ENCODE peak calls at places on chromosomes 1 and 21, in six cellular contexts. One of them, this sample, is unnamed.

GRCh38 chr1:17564458-17565393 is 25.2 kb downstream of the ARHGEF10L start:
- DNase-seq in psoas muscle: no peak
- DNase-seq in PC-3: no peak
- DNase-seq in tibial nerve: no peak
- DNase-seq in A549: no peak
- DNase-seq in heart right ventricle: no peak
- DNase-seq in this sample: no peak

GRCh38 chr1:228862542-228863505 is 127.5 kb downstream of the RHOU start:
- DNase-seq in A549: no peak
- DNase-seq in tibial nerve: no peak
- DNase-seq in PC-3: no peak
- DNase-seq in heart right ventricle: no peak
- DNase-seq in psoas muscle: no peak
- DNase-seq in this sample: no peak

GRCh38 chr1:112298558-112298957 is 97.5 kb upstream of the CTTNBP2NL start:
- DNase-seq in A549: peak; percentile 41
- DNase-seq in PC-3: peak; percentile 73
- DNase-seq in psoas muscle: peak; percentile 27
- DNase-seq in heart right ventricle: no peak
- DNase-seq in tibial nerve: peak; percentile 23
- DNase-seq in this sample: no peak

GRCh38 chr21:38475519-38475918 is 22.8 kb downstream of the ERG start:
- DNase-seq in PC-3: no peak
- DNase-seq in A549: no peak
- DNase-seq in heart right ventricle: no peak
- DNase-seq in psoas muscle: no peak
- DNase-seq in tibial nerve: no peak
- DNase-seq in this sample: no peak

GRCh38 chr1:227883073-227883520 is 64.6 kb downstream of the WNT9A start:
- DNase-seq in psoas muscle: peak; percentile 9
- DNase-seq in A549: no peak
- DNase-seq in tibial nerve: no peak
- DNase-seq in PC-3: no peak
- DNase-seq in heart right ventricle: no peak
- DNase-seq in this sample: no peak

GRCh38 chr1:227895828-227896685 is 51.7 kb downstream of the WNT9A start:
- DNase-seq in tibial nerve: peak; percentile 17
- DNase-seq in psoas muscle: peak; percentile 11
- DNase-seq in heart right ventricle: no peak
- DNase-seq in A549: no peak
- DNase-seq in PC-3: no peak
- DNase-seq in this sample: no peak

GRCh38 chr1:113912594-113913311 is 7.6 kb downstream of the DCLRE1B start:
- DNase-seq in psoas muscle: peak; percentile 26
- DNase-seq in PC-3: peak; percentile 7
- DNase-seq in A549: no peak
- DNase-seq in heart right ventricle: peak; percentile 60
- DNase-seq in tibial nerve: no peak
- DNase-seq in this sample: no peak

GRCh38 chr1:25869909-25870606 is 5.5 kb downstream of the PAQR7 start:
- DNase-seq in tibial nerve: no peak
- DNase-seq in psoas muscle: no peak
- DNase-seq in A549: no peak
- DNase-seq in heart right ventricle: no peak
- DNase-seq in PC-3: no peak
- DNase-seq in this sample: no peak

GRCh38 chr1:69791311-69791710 is 223.6 kb downstream of the LRRC7 start:
- DNase-seq in psoas muscle: no peak
- DNase-seq in heart right ventricle: no peak
- DNase-seq in tibial nerve: no peak
- DNase-seq in PC-3: no peak
- DNase-seq in A549: no peak
- DNase-seq in this sample: no peak

GRCh38 chr1:202959276-202959620 is 1.1 kb upstream of the ADIPOR1 start:
- DNase-seq in A549: peak; percentile 37
- DNase-seq in heart right ventricle: no peak
- DNase-seq in psoas muscle: no peak
- DNase-seq in PC-3: peak; percentile 94
- DNase-seq in tibial nerve: no peak
- DNase-seq in this sample: no peak

GRCh38 chr21:29717659-29718058 is 222.1 kb downstream of the GRIK1 start:
- DNase-seq in heart right ventricle: no peak
- DNase-seq in tibial nerve: no peak
- DNase-seq in A549: no peak
- DNase-seq in PC-3: no peak
- DNase-seq in psoas muscle: no peak
- DNase-seq in this sample: no peak

GRCh38 chr21:29721242-29721641 is 218.6 kb downstream of the GRIK1 start:
- DNase-seq in heart right ventricle: no peak
- DNase-seq in A549: no peak
- DNase-seq in tibial nerve: no peak
- DNase-seq in PC-3: no peak
- DNase-seq in psoas muscle: no peak
- DNase-seq in this sample: no peak

GRCh38 chr21:29721964-29722363 is 217.8 kb downstream of the GRIK1 start:
- DNase-seq in tibial nerve: no peak
- DNase-seq in PC-3: no peak
- DNase-seq in psoas muscle: no peak
- DNase-seq in A549: no peak
- DNase-seq in heart right ventricle: no peak
- DNase-seq in this sample: no peak

GRCh38 chr21:29718081-29718815 is 221.5 kb downstream of the GRIK1 start:
- DNase-seq in psoas muscle: no peak
- DNase-seq in A549: no peak
- DNase-seq in PC-3: peak; percentile 37
- DNase-seq in tibial nerve: no peak
- DNase-seq in heart right ventricle: no peak
- DNase-seq in this sample: no peak

DNA sequence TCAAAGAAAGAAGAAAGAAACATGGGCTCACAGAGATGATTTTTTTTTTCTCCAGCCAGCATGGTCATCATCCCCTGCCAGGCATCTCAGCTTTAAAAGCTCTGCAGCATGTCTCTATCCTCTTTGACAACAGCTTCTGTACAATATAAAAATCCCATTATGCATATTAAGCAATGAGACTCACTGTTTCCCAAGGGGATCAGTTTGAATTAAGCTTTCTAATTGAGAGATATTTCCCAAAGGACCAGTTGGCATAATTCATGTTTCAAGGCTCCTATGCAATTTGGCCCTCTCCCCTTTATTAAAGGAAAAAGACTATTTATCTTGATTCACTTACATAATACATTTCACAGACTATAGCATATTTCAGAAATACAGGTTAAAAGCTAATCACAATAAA is 220.2 kb downstream of the GRIK1 start:
- DNase-seq in heart right ventricle: no peak
- DNase-seq in PC-3: no peak
- DNase-seq in A549: no peak
- DNase-seq in tibial nerve: no peak
- DNase-seq in psoas muscle: no peak
- DNase-seq in this sample: no peak
- TF ChIP-seq CTCF in heart right ventricle: no peak
- TF ChIP-seq CTCF in PC-3: no peak
- TF ChIP-seq CTCF in A549: no peak
- TF ChIP-seq CTCF in tibial nerve: no peak
- TF ChIP-seq CTCF in psoas muscle: no peak
- TF ChIP-seq CTCF in this sample: no peak

GRCh38 chr1:16172232-16172830 is 16.5 kb upstream of the EPHA2 start:
- DNase-seq in PC-3: no peak
- DNase-seq in A549: no peak
- DNase-seq in psoas muscle: no peak
- DNase-seq in heart right ventricle: no peak
- DNase-seq in tibial nerve: no peak
- DNase-seq in this sample: no peak
- H3K27ac ChIP-seq in PC-3: peak overlapping the region; percentile 91
- H3K27ac ChIP-seq in A549: peak overlapping the region; percentile 96
- H3K27ac ChIP-seq in psoas muscle: no peak overlapping the region
- H3K27ac ChIP-seq in heart right ventricle: no peak overlapping the region
- H3K27ac ChIP-seq in tibial nerve: no peak overlapping the region
- H3K27ac ChIP-seq in this sample: no peak overlapping the region

GRCh38 chr1:169586067-169586394 is 250 bp downstream of the F5 start:
- DNase-seq in heart right ventricle: no peak
- DNase-seq in A549: no peak
- DNase-seq in PC-3: no peak
- DNase-seq in tibial nerve: no peak
- DNase-seq in psoas muscle: no peak
- DNase-seq in this sample: no peak
- H3K4me1 ChIP-seq in heart right ventricle: peaks cover 11% of the 10 kb centered on the region
- H3K4me1 ChIP-seq in A549: no peaks in the 10 kb centered on the region
- H3K4me1 ChIP-seq in PC-3: peaks cover 19% of the 10 kb centered on the region
- H3K4me1 ChIP-seq in tibial nerve: peaks cover 6% of the 10 kb centered on the region
- H3K4me1 ChIP-seq in psoas muscle: peaks cover 3% of the 10 kb centered on the region
- H3K4me1 ChIP-seq in this sample: peaks cover 6% of the 10 kb centered on the region

GRCh38 chr1:225896937-225897549 is 8.1 kb upstream of the LEFTY1 start:
- DNase-seq in tibial nerve: no peak
- DNase-seq in psoas muscle: no peak
- DNase-seq in PC-3: peak; percentile 88
- DNase-seq in A549: peak; percentile 37
- DNase-seq in heart right ventricle: no peak
- DNase-seq in this sample: no peak
- TF ChIP-seq CTCF in tibial nerve: no peak
- TF ChIP-seq CTCF in psoas muscle: no peak
- TF ChIP-seq CTCF in PC-3: no peak
- TF ChIP-seq CTCF in A549: no peak
- TF ChIP-seq CTCF in heart right ventricle: no peak
- TF ChIP-seq CTCF in this sample: no peak

GRCh38 chr1:168706376-168706995 is 22.5 kb downstream of the DPT start:
- DNase-seq in PC-3: no peak
- DNase-seq in heart right ventricle: no peak
- DNase-seq in tibial nerve: no peak
- DNase-seq in psoas muscle: no peak
- DNase-seq in A549: no peak
- DNase-seq in this sample: no peak
- H3K27ac ChIP-seq in PC-3: no peak overlapping the region
- H3K27ac ChIP-seq in heart right ventricle: no peak overlapping the region
- H3K27ac ChIP-seq in tibial nerve: no peak overlapping the region
- H3K27ac ChIP-seq in psoas muscle: no peak overlapping the region
- H3K27ac ChIP-seq in A549: peak overlapping the region; percentile 7
- H3K27ac ChIP-seq in this sample: no peak overlapping the region

DNA sequence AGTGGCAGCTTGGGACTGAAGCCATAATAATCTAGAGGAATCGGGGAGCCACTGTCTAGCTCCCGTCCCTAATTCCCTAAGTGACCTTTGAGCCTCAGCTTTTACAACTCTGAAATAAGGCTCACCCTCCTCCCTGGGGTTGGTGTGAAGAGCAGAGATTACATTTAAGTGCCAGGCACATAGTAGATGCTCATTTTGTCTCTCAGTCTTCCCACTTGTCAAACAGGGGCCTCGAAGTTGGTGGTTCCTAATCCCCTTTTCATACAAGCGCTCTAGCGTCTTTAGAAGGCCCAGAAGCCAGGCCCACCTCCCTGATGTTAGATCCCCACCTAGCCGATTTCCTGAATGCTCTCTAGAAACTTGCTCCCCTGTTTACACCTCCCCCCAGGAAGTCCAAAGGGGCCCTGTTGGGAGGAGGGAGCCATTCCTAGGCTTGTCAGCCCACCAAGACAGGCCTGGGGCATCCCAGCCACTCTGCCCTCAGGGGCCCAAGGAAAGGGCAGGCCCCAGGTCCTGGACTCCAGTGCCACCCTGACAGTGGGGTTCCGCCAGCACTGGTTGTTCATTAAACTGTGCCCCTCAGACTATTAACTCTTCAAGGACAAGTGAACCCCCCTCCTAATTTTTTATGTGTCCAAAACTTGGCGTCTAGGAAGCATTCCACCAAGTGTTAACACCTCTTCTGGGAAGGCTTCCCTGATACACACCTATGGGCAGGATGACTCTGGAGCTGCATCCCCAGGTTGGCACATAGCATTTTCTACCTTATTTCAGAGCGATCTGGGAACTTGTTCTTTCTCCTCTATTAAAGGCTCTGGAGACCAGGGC is 49.4 kb upstream of the ECE1 start:
- DNase-seq in heart right ventricle: no peak
- DNase-seq in A549: no peak
- DNase-seq in tibial nerve: no peak
- DNase-seq in PC-3: no peak
- DNase-seq in psoas muscle: no peak
- DNase-seq in this sample: no peak
- H3K4me1 ChIP-seq in heart right ventricle: peaks cover 95% of the 10 kb centered on the region
- H3K4me1 ChIP-seq in A549: peaks cover 87% of the 10 kb centered on the region
- H3K4me1 ChIP-seq in tibial nerve: peaks cover 85% of the 10 kb centered on the region
- H3K4me1 ChIP-seq in PC-3: peaks cover 86% of the 10 kb centered on the region
- H3K4me1 ChIP-seq in psoas muscle: peaks cover 49% of the 10 kb centered on the region
- H3K4me1 ChIP-seq in this sample: peaks cover 71% of the 10 kb centered on the region

DNA sequence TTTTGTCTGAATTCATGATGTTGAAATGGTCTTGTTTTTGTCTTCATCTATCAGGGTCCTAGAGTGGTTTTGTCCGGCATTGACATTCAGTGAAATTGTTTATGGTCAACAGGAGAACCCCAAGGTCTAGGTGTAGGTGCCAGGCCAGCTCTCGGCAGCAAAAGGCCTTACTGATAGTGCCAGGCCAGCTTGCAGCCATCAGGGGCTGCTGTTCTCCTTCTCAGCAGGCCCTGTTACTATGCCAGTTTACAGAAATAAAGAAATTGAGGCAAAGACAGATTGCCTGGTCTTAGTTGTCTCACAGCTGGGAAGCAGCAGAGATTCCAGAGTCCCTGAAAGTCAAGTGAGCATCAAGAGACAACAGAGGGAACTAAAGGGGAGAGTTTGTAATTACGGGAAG is 12.0 kb downstream of the HMGB4 start:
- DNase-seq in heart right ventricle: no peak
- DNase-seq in psoas muscle: no peak
- DNase-seq in PC-3: no peak
- DNase-seq in A549: no peak
- DNase-seq in tibial nerve: no peak
- DNase-seq in this sample: no peak
- TF ChIP-seq CTCF in heart right ventricle: peak; percentile 45
- TF ChIP-seq CTCF in psoas muscle: no peak
- TF ChIP-seq CTCF in PC-3: no peak
- TF ChIP-seq CTCF in A549: no peak
- TF ChIP-seq CTCF in tibial nerve: no peak
- TF ChIP-seq CTCF in this sample: no peak

GRCh38 chr1:91162613-91163012 is 140.8 kb upstream of the ZNF644 start:
- DNase-seq in tibial nerve: no peak
- DNase-seq in heart right ventricle: no peak
- DNase-seq in A549: no peak
- DNase-seq in psoas muscle: no peak
- DNase-seq in PC-3: no peak
- DNase-seq in this sample: no peak
- H3K27ac ChIP-seq in tibial nerve: no peak overlapping the region
- H3K27ac ChIP-seq in heart right ventricle: no peak overlapping the region
- H3K27ac ChIP-seq in A549: no peak overlapping the region
- H3K27ac ChIP-seq in psoas muscle: no peak overlapping the region
- H3K27ac ChIP-seq in PC-3: no peak overlapping the region
- H3K27ac ChIP-seq in this sample: no peak overlapping the region

GRCh38 chr1:161176468-161177111 is 717 bp downstream of the B4GALT3 start:
- DNase-seq in A549: no peak
- DNase-seq in psoas muscle: no peak
- DNase-seq in heart right ventricle: no peak
- DNase-seq in tibial nerve: no peak
- DNase-seq in PC-3: no peak
- DNase-seq in this sample: no peak

GRCh38 chr1:161179698-161180097 is 2.4 kb upstream of the B4GALT3 start:
- DNase-seq in heart right ventricle: no peak
- DNase-seq in psoas muscle: no peak
- DNase-seq in PC-3: no peak
- DNase-seq in tibial nerve: no peak
- DNase-seq in A549: no peak
- DNase-seq in this sample: no peak

GRCh38 chr1:161175771-161176453 is 1.4 kb downstream of the B4GALT3 start:
- DNase-seq in PC-3: no peak
- DNase-seq in heart right ventricle: no peak
- DNase-seq in psoas muscle: no peak
- DNase-seq in A549: no peak
- DNase-seq in tibial nerve: no peak
- DNase-seq in this sample: no peak

GRCh38 chr1:161177112-161177935 is at the start of gene B4GALT3:
- DNase-seq in A549: peak; percentile 81
- DNase-seq in PC-3: peak; percentile 82
- DNase-seq in heart right ventricle: peak; percentile 93
- DNase-seq in psoas muscle: peak; percentile 91
- DNase-seq in tibial nerve: peak; percentile 87
- DNase-seq in this sample: peak; percentile 43

GRCh38 chr1:161177936-161178244 is 583 bp upstream of the B4GALT3 start:
- DNase-seq in PC-3: no peak
- DNase-seq in psoas muscle: no peak
- DNase-seq in heart right ventricle: no peak
- DNase-seq in A549: no peak
- DNase-seq in tibial nerve: no peak
- DNase-seq in this sample: no peak
- H3K4me1 ChIP-seq in PC-3: peaks cover 31% of the 10 kb centered on the region
- H3K4me1 ChIP-seq in psoas muscle: peaks cover 16% of the 10 kb centered on the region
- H3K4me1 ChIP-seq in heart right ventricle: peaks cover 24% of the 10 kb centered on the region
- H3K4me1 ChIP-seq in A549: peaks cover 22% of the 10 kb centered on the region
- H3K4me1 ChIP-seq in tibial nerve: peaks cover 15% of the 10 kb centered on the region
- H3K4me1 ChIP-seq in this sample: peaks cover 8% of the 10 kb centered on the region